ENCODE peak calls at places on chromosomes 12 and 14, in four cellular contexts. R is germinal center, T is AG09319, K is NCI-H1417. C is an unnamed sample.

GRCh38 chr14:93262446-93262845 is 55.4 kb downstream of the UBR7 start:
- DNase-seq in R (no peak), T (no peak), K (no peak), C (no peak)

GRCh38 chr12:107558141-107558815 is 127.3 kb upstream of the PWP1 start:
- DNase-seq in R (no peak), T (no peak), K (peak), C (no peak)

GRCh38 chr12:79680051-79680450 is 10.7 kb downstream of the PAWR start:
- DNase-seq in R (no peak), T (no peak), K (no peak), C (no peak)

GRCh38 chr12:5966486-5967095 is 21.5 kb upstream of the ANO2 start:
- DNase-seq in R (no peak), T (no peak), K (no peak), C (no peak)

GRCh38 chr14:74985806-74986205 is 16.9 kb upstream of the EIF2B2 start:
- DNase-seq in R (no peak), T (no peak), K (no peak), C (no peak)

GRCh38 chr12:93777249-93777648 is 100.1 kb downstream of the CRADD start:
- DNase-seq in R (no peak), T (no peak), K (no peak), C (no peak)

GRCh38 chr12:58731096-58731495 is 189.2 kb downstream of the LRIG3 start:
- DNase-seq in R (no peak), T (no peak), K (no peak), C (no peak)

GRCh38 chr12:131724534-131724933 is 13.6 kb downstream of the SFSWAP start:
- DNase-seq in R (no peak), T (no peak), K (no peak), C (no peak)

GRCh38 chr12:58341791-58342190 is 400.4 kb downstream of the ATP23 start:
- DNase-seq in R (no peak), T (peak), K (no peak), C (no peak)

GRCh38 chr14:97458302-97459137 is 661.3 kb downstream of the VRK1 start:
- DNase-seq in R (no peak), T (no peak), K (no peak), C (peak)

GRCh38 chr12:6364037-6364360 is 11.4 kb downstream of the SCNN1A start:
- DNase-seq in R (no peak), T (no peak), K (no peak), C (no peak)

C was measured in CD4-positive, alpha-beta memory T cell.